ENCODE peak calls at places on chromosomes 5 and 9, in six cellular contexts. Q is endothelial cell of umbilical vein, F is endodermal cell, Y is bronchial epithelial cell, O is heart left ventricle, G is aorta. I is an unnamed sample.

GRCh38 chr5:153896117-153896516 is 142.6 kb downstream of the FAM114A2 start:
- DNase-seq in G (no peak), Q (no peak), Y (peak), F (no peak), O (no peak), I (no peak)

GRCh38 chr9:112012026-112012902 is 115.7 kb downstream of the UGCG start:
- DNase-seq in Q (peak), O (peak), G (peak), F (peak), Y (peak), I (no peak)

GRCh38 chr5:90802695-90803317 is 244.2 kb downstream of the ADGRV1 start:
- DNase-seq in O (no peak), G (no peak), F (peak), Y (peak), Q (peak), I (peak)

GRCh38 chr5:133410335-133410828 is 202.0 kb downstream of the FSTL4 start:
- DNase-seq in Y (no peak), Q (no peak), F (peak), G (no peak), O (no peak), I (no peak)

GRCh38 chr9:130361873-130362362 is 82.8 kb upstream of the ASS1 start:
- DNase-seq in O (no peak), Y (no peak), Q (no peak), G (no peak), F (no peak), I (no peak)

GRCh38 chr9:116928884-116929283 is 241.8 kb downstream of the TRIM32 start:
- DNase-seq in G (no peak), O (no peak), F (peak), Q (no peak), Y (peak), I (peak)

GRCh38 chr9:111604054-111604615 is 4.7 kb upstream of the PTGR1 start:
- DNase-seq in Q (no peak), G (no peak), Y (no peak), F (peak), O (no peak), I (peak)

GRCh38 chr5:85717203-85717563 is 900.6 kb upstream of the COX7C start:
- DNase-seq in Q (no peak), G (no peak), O (no peak), Y (no peak), F (no peak), I (no peak)

GRCh38 chr5:172383231-172383802 is 71.0 kb downstream of the SH3PXD2B start:
- DNase-seq in Y (peak), O (no peak), F (no peak), Q (no peak), G (no peak), I (no peak)

GRCh38 chr5:179858241-179858585 is 404 bp downstream of the MRNIP start:
- DNase-seq in Q (no peak), Y (peak), G (peak), F (peak), O (no peak), I (peak)

GRCh38 chr9:4572184-4572826 is 82.0 kb downstream of the SLC1A1 start:
- DNase-seq in Y (peak), Q (no peak), F (no peak), G (no peak), O (no peak), I (no peak)

GRCh38 chr5:68015933-68016332 is 199.6 kb upstream of the PIK3R1 start:
- DNase-seq in Q (no peak), G (no peak), O (no peak), F (no peak), Y (no peak), I (no peak)

GRCh38 chr9:112852741-112853505 is 37.8 kb downstream of the SLC46A2 start:
- DNase-seq in F (no peak), O (no peak), Y (peak), Q (no peak), G (no peak), I (no peak)

GRCh38 chr5:172492991-172493390 is 38.7 kb upstream of the SH3PXD2B start:
- DNase-seq in F (peak), Y (no peak), O (peak), Q (no peak), G (no peak), I (no peak)

GRCh38 chr5:89981871-89982773 is 427.4 kb downstream of the CETN3 start:
- DNase-seq in O (no peak), Q (no peak), Y (no peak), G (no peak), F (no peak), I (no peak)

GRCh38 chr9:97511762-97512429 is 10.4 kb downstream of the TMOD1 start:
- DNase-seq in F (peak), O (no peak), G (no peak), Q (peak), Y (peak), I (no peak)

GRCh38 chr5:41517909-41518308 is 7.5 kb upstream of the PLCXD3 start:
- DNase-seq in F (no peak), O (no peak), G (no peak), Y (peak), Q (no peak), I (no peak)

GRCh38 chr5:9546973-9547947 is 1.4 kb upstream of the SEMA5A start:
- DNase-seq in Y (peak), F (peak), Q (peak), O (no peak), G (peak), I (peak)

GRCh38 chr9:114968710-114969109 is 38.3 kb upstream of the TNFSF8 start:
- DNase-seq in Q (no peak), F (peak), O (no peak), Y (peak), G (no peak), I (peak)

GRCh38 chr9:72875221-72875620 is 77.6 kb downstream of the ALDH1A1 start:
- DNase-seq in O (no peak), F (no peak), G (no peak), Y (no peak), Q (no peak), I (no peak)

GRCh38 chr9:129109504-129109903 is 1.1 kb downstream of the CRAT start:
- DNase-seq in Y (peak), Q (no peak), O (no peak), F (peak), G (no peak), I (peak)

GRCh38 chr5:54259090-54259489 is 51.3 kb downstream of the ARL15 start:
- DNase-seq in Y (peak), G (no peak), O (no peak), Q (no peak), F (no peak), I (no peak)

GRCh38 chr5:56825222-56825824 is 10.0 kb downstream of the MAP3K1 start:
- DNase-seq in G (no peak), O (no peak), Q (no peak), Y (no peak), F (no peak), I (peak)

GRCh38 chr5:68429510-68429909 is 214.0 kb downstream of the PIK3R1 start:
- DNase-seq in O (no peak), Q (no peak), G (no peak), Y (no peak), F (no peak), I (no peak)

GRCh38 chr9:107738789-107739188 is 249.2 kb upstream of the KLF4 start:
- DNase-seq in O (no peak), Q (no peak), Y (peak), G (no peak), F (no peak), I (no peak)

GRCh38 chr5:176540956-176541337 is 3.7 kb upstream of the RNF44 start:
- DNase-seq in Q (no peak), O (no peak), F (peak), G (no peak), Y (no peak), I (no peak)

GRCh38 chr5:135127604-135128240 is 93.7 kb upstream of the PITX1 start:
- DNase-seq in Q (no peak), O (no peak), G (no peak), Y (peak), F (no peak), I (no peak)

GRCh38 chr5:68455216-68455615 is 239.7 kb downstream of the PIK3R1 start:
- DNase-seq in O (no peak), Y (peak), F (no peak), Q (no peak), G (no peak), I (no peak)

GRCh38 chr9:120890415-120891254 is 13.6 kb upstream of the PHF19 start:
- DNase-seq in F (no peak), Y (no peak), G (no peak), Q (no peak), O (no peak), I (no peak)
- H3K4me3 ChIP-seq in F (no peak), Y (no peak), G (no peak), Q (no peak), O (no peak), I (no peak)

DNA sequence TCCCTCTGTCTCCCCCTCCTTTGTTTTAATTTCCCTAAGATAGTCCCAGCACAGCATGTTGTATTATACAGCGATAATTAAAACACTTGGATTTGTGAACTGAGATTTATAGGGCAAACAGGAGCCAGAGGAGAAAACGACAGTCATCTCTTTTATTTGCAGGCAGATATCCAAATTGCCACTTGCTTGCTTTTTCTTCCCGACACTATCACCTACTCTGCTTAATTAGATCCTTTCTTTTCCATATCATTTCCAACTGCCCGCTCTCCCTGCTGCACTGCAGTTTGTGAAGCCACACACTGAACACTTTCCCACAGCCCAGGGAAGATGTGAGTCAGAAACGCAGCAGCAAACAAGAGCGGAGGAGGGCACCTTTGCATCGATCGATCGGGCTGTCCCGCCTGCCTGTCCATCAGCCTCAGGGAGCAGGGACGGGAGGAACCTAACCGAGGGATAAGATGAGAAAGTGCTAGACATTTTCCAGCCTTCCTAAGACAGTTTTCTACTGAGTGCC is 35.8 kb upstream of the SPRY4 start:
- DNase-seq in Q (peak), O (no peak), F (peak), G (no peak), Y (peak), I (peak)
- H3K4me3 ChIP-seq in Q (no peak), O (no peak), F (peak), G (no peak), Y (no peak), I (no peak)

GRCh38 chr5:150642991-150643710 is 2.7 kb downstream of the SYNPO start:
- DNase-seq in O (no peak), Q (no peak), G (no peak), F (no peak), Y (no peak), I (no peak)

GRCh38 chr5:150644058-150644457 is 3.6 kb downstream of the SYNPO start:
- DNase-seq in Q (no peak), F (peak), O (no peak), Y (no peak), G (no peak), I (peak)

GRCh38 chr5:150645070-150645700 is 4.7 kb downstream of the SYNPO start:
- DNase-seq in O (peak), Q (no peak), Y (no peak), F (peak), G (peak), I (peak)

GRCh38 chr5:150642567-150642927 is 2.1 kb downstream of the SYNPO start:
- DNase-seq in Y (peak), Q (peak), F (no peak), O (peak), G (peak), I (peak)

GRCh38 chr5:150644496-150644895 is 4.0 kb downstream of the SYNPO start:
- DNase-seq in F (no peak), G (no peak), Q (no peak), Y (no peak), O (peak), I (no peak)
- H3K4me3 ChIP-seq in F (no peak), G (no peak), Q (no peak), Y (no peak), O (no peak), I (no peak)

GRCh38 chr9:121286973-121287721 is 19.2 kb downstream of the GSN start:
- DNase-seq in Y (peak), G (peak), Q (peak), O (peak), F (peak), I (peak)
- H3K4me3 ChIP-seq in Y (no peak), G (no peak), Q (no peak), O (peak), F (no peak), I (no peak)

DNA sequence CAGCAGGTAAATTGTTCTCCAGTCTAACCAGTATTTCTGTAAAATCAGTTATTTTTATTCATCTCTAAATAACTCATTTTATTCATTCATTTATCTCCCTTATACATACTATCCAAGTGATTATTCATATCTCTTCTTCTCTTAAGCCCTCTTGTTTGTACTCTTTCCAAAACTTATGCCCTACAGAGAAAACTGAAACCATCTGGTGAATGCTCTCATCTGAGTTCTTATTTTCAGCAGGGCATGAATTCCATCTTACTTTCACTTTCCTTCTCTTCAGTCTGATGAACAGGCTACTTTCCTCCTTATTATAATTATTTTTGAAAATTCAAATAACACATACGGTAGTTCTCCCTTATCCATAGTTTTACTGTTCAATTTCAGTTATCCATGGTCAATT is 97.3 kb downstream of the SLC44A1 start:
- DNase-seq in Y (no peak), O (no peak), F (no peak), Q (peak), G (no peak), I (no peak)
- H3K4me3 ChIP-seq in Y (no peak), O (no peak), F (no peak), Q (no peak), G (no peak), I (no peak)

DNA sequence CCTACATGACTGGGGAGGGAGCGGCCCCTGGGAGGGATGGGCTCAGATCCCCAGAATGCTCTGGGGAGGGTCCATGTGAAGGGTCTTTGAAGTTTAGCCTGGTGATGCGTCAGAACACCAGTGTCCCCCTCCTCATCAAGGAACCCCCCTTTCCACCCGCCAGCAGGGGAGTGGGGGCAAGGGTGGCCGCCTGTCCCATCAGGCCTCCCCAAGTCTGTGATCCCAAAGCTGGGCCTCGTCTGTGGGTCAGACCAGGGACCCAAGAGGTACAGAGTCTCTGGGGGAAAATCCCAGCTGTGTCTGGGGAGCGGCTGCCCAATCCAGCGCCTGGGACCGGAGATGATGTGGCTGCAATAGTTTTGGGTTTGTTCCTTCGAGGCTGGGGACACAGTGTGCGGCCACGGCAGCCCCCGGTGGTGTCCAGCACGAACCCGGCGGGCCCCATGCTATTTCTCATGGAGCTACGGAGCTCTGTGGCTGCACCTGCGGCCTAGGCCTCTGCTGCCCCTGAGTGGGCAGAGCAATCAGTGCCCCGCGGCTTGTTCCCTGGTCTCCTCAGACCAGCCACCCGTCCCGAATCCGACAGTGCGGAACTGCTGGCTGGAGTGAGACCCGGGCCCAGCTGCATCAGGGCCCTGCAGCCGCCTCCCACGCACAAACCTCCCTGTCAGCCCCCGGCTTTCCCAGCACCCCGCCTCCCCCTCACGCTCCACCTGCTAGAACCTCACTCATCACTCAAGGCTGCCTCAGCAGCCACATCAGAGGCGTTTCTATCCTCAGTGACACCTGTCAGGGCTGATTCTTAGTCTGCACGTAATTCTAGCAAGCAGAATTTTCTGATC is 29.2 kb downstream of the SARDH start:
- DNase-seq in F (peak), G (peak), Q (no peak), Y (no peak), O (peak), I (no peak)
- H3K4me3 ChIP-seq in F (no peak), G (no peak), Q (no peak), Y (no peak), O (no peak), I (no peak)

GRCh38 chr5:158194561-158194961 is 335.6 kb upstream of the CLINT1 start:
- DNase-seq in G (no peak), O (no peak), Q (no peak), F (no peak), Y (no peak), I (no peak)
- H3K4me3 ChIP-seq in G (no peak), O (no peak), Q (no peak), F (no peak), Y (no peak), I (no peak)

DNA sequence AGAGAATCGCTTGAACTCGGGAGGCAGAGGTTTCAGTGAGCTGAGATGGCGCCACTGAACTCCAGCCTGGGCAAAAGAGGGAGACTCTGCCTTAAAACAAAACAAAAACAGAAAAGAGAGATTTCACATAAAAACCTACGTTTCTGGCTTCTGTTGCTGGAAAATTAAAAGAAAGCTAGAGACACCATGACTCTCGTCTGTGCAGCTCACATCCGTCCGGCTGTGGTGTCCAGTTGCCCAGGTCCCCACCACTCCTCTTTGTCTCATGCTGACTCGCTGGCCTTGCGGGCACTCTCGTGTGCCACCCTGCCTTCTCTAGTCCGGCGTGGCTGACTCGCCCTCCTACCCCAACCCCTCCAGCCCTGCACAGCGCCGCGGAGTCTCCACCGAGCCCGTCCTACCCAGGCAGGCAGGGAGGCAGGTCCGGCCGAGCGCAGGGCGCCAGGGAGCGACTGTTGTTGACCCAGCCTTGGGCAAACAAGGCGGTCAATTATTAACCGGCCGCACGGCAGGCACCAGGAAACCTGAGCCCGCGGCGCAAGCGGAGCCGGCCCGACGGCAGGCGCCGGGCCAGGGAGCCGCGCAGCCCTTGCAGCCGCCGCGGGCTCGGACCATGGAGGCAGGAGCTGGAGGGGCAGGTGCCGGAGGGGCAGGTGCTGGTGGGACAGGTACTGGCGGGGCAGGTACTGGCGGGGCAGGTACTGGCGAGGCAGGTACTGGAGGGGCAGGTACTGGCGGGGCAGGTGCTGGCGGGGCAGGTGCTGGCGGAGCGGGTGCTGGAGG is at the start of gene PRRT1B:
- DNase-seq in G (no peak), O (no peak), Q (no peak), F (no peak), Y (no peak), I (peak)
- H3K4me3 ChIP-seq in G (no peak), O (no peak), Q (no peak), F (peak), Y (no peak), I (peak)

GRCh38 chr9:89712285-89712684 is 107.5 kb downstream of the GADD45G start:
- DNase-seq in O (no peak), Q (no peak), Y (no peak), F (peak), G (no peak), I (no peak)

GRCh38 chr9:89714316-89714715 is 109.5 kb downstream of the GADD45G start:
- DNase-seq in Y (peak), Q (no peak), O (no peak), F (no peak), G (no peak), I (no peak)

GRCh38 chr9:89716559-89716958 is 111.7 kb downstream of the GADD45G start:
- DNase-seq in Q (no peak), Y (no peak), G (no peak), F (no peak), O (no peak), I (no peak)

GRCh38 chr9:89718176-89718575 is 113.4 kb downstream of the GADD45G start:
- DNase-seq in F (no peak), G (no peak), Y (no peak), O (no peak), Q (no peak), I (no peak)

GRCh38 chr9:89715318-89715858 is 110.6 kb downstream of the GADD45G start:
- DNase-seq in F (no peak), Y (no peak), G (no peak), Q (no peak), O (no peak), I (no peak)
- H3K4me3 ChIP-seq in F (no peak), Y (no peak), G (no peak), Q (no peak), O (no peak), I (no peak)

I was measured in mesendoderm.